ENCODE peak calls at places on chromosomes 1 and 21, in six cellular contexts. One of them, this sample, is unnamed. For H3K4me1, the result is how much of the 10 kb centered on the place peaks cover.

GRCh38 chr21:9758888-9759287 is 762.5 kb upstream of the TPTE start:
- DNase-seq in uterus: no peak
- DNase-seq in H1: no peak
- DNase-seq in right lobe of liver: no peak
- DNase-seq in transverse colon: no peak
- DNase-seq in heart left ventricle: no peak
- DNase-seq in this sample: no peak

GRCh38 chr1:3461238-3461933 is 6.9 kb downstream of the ARHGEF16 start:
- DNase-seq in uterus: no peak
- DNase-seq in H1: no peak
- DNase-seq in right lobe of liver: peak
- DNase-seq in transverse colon: no peak
- DNase-seq in heart left ventricle: no peak
- DNase-seq in this sample: no peak

GRCh38 chr1:43881415-43881814 is 52.2 kb upstream of the ARTN start:
- DNase-seq in uterus: no peak
- DNase-seq in H1: no peak
- DNase-seq in right lobe of liver: no peak
- DNase-seq in transverse colon: no peak
- DNase-seq in heart left ventricle: no peak
- DNase-seq in this sample: no peak

GRCh38 chr1:37358992-37359391 is 115.4 kb upstream of the ZC3H12A start:
- DNase-seq in uterus: no peak
- DNase-seq in H1: no peak
- DNase-seq in right lobe of liver: no peak
- DNase-seq in transverse colon: no peak
- DNase-seq in heart left ventricle: no peak
- DNase-seq in this sample: no peak

GRCh38 chr1:229068266-229069043 is 202.5 kb upstream of the RAB4A start:
- DNase-seq in uterus: no peak
- DNase-seq in H1: no peak
- DNase-seq in right lobe of liver: no peak
- DNase-seq in transverse colon: no peak
- DNase-seq in heart left ventricle: peak
- DNase-seq in this sample: no peak

GRCh38 chr1:41493117-41493536 is 8.6 kb upstream of the EDN2 start:
- DNase-seq in uterus: peak
- DNase-seq in H1: no peak
- DNase-seq in right lobe of liver: no peak
- DNase-seq in transverse colon: no peak
- DNase-seq in heart left ventricle: no peak
- DNase-seq in this sample: no peak

GRCh38 chr1:85296980-85297379 is 20.5 kb upstream of the BCL10 start:
- DNase-seq in uterus: no peak
- DNase-seq in H1: no peak
- DNase-seq in right lobe of liver: no peak
- DNase-seq in transverse colon: no peak
- DNase-seq in heart left ventricle: no peak
- DNase-seq in this sample: no peak

GRCh38 chr1:5968161-5968736 is 24.0 kb downstream of the NPHP4 start:
- DNase-seq in uterus: no peak
- DNase-seq in H1: no peak
- DNase-seq in right lobe of liver: no peak
- DNase-seq in transverse colon: no peak
- DNase-seq in heart left ventricle: no peak
- DNase-seq in this sample: no peak

GRCh38 chr1:246815693-246816270 is 91.6 kb downstream of the SCCPDH start:
- DNase-seq in uterus: no peak
- DNase-seq in H1: no peak
- DNase-seq in right lobe of liver: no peak
- DNase-seq in transverse colon: no peak
- DNase-seq in heart left ventricle: no peak
- DNase-seq in this sample: no peak

GRCh38 chr1:226154593-226154992 is 31.9 kb downstream of the ACBD3 start:
- DNase-seq in uterus: no peak
- DNase-seq in H1: no peak
- DNase-seq in right lobe of liver: no peak
- DNase-seq in transverse colon: no peak
- DNase-seq in heart left ventricle: no peak
- DNase-seq in this sample: no peak

GRCh38 chr1:160245420-160245819 is 16.9 kb downstream of the DCAF8 start:
- DNase-seq in uterus: no peak
- DNase-seq in H1: no peak
- DNase-seq in right lobe of liver: no peak
- DNase-seq in transverse colon: no peak
- DNase-seq in heart left ventricle: no peak
- DNase-seq in this sample: no peak

GRCh38 chr1:112791723-112792104 is 76.6 kb upstream of the PPM1J start:
- DNase-seq in uterus: no peak
- DNase-seq in H1: no peak
- DNase-seq in right lobe of liver: no peak
- DNase-seq in transverse colon: no peak
- DNase-seq in heart left ventricle: no peak
- DNase-seq in this sample: no peak

GRCh38 chr21:31347435-31348032 is 3.5 kb upstream of the TIAM1 start:
- DNase-seq in uterus: no peak
- DNase-seq in H1: no peak
- DNase-seq in right lobe of liver: no peak
- DNase-seq in transverse colon: no peak
- DNase-seq in heart left ventricle: no peak
- DNase-seq in this sample: no peak

GRCh38 chr1:178768423-178768822 is 43.4 kb downstream of the RALGPS2 start:
- DNase-seq in uterus: no peak
- DNase-seq in H1: no peak
- DNase-seq in right lobe of liver: no peak
- DNase-seq in transverse colon: no peak
- DNase-seq in heart left ventricle: no peak
- DNase-seq in this sample: no peak

GRCh38 chr1:156204686-156205085 is 8.1 kb upstream of the PMF1 start:
- DNase-seq in uterus: no peak
- DNase-seq in H1: no peak
- DNase-seq in right lobe of liver: no peak
- DNase-seq in transverse colon: no peak
- DNase-seq in heart left ventricle: no peak
- DNase-seq in this sample: no peak

GRCh38 chr1:193562121-193562520 is 375.7 kb upstream of the B3GALT2 start:
- DNase-seq in uterus: no peak
- DNase-seq in H1: no peak
- DNase-seq in right lobe of liver: no peak
- DNase-seq in transverse colon: no peak
- DNase-seq in heart left ventricle: no peak
- DNase-seq in this sample: no peak

GRCh38 chr1:240475832-240476231 is 136.1 kb downstream of the GREM2 start:
- DNase-seq in uterus: no peak
- DNase-seq in H1: no peak
- DNase-seq in right lobe of liver: no peak
- DNase-seq in transverse colon: no peak
- DNase-seq in heart left ventricle: no peak
- DNase-seq in this sample: no peak

GRCh38 chr1:4984841-4985240 is 330.4 kb downstream of the AJAP1 start:
- DNase-seq in uterus: no peak
- DNase-seq in H1: no peak
- DNase-seq in right lobe of liver: no peak
- DNase-seq in transverse colon: no peak
- DNase-seq in heart left ventricle: no peak
- DNase-seq in this sample: no peak

GRCh38 chr1:164591858-164592257 is 32.9 kb downstream of the PBX1 start:
- DNase-seq in uterus: no peak
- DNase-seq in H1: no peak
- DNase-seq in right lobe of liver: no peak
- DNase-seq in transverse colon: no peak
- DNase-seq in heart left ventricle: no peak
- DNase-seq in this sample: no peak

GRCh38 chr1:183575606-183576005 is 14.7 kb downstream of the NCF2 start:
- DNase-seq in uterus: no peak
- DNase-seq in H1: no peak
- DNase-seq in right lobe of liver: no peak
- DNase-seq in transverse colon: no peak
- DNase-seq in heart left ventricle: no peak
- DNase-seq in this sample: no peak

GRCh38 chr1:43952731-43953350 is 6.1 kb downstream of the IPO13 start:
- DNase-seq in uterus: no peak
- DNase-seq in H1: no peak
- DNase-seq in right lobe of liver: no peak
- DNase-seq in transverse colon: no peak
- DNase-seq in heart left ventricle: no peak
- DNase-seq in this sample: no peak

GRCh38 chr1:27343639-27344025 is 1.8 kb downstream of the SYTL1 start:
- DNase-seq in uterus: no peak
- DNase-seq in H1: no peak
- DNase-seq in right lobe of liver: no peak
- DNase-seq in transverse colon: no peak
- DNase-seq in heart left ventricle: no peak
- DNase-seq in this sample: no peak

GRCh38 chr1:221166162-221166500 is 286.9 kb downstream of the HLX start:
- DNase-seq in uterus: no peak
- DNase-seq in H1: no peak
- DNase-seq in right lobe of liver: no peak
- DNase-seq in transverse colon: no peak
- DNase-seq in heart left ventricle: no peak
- DNase-seq in this sample: no peak

GRCh38 chr1:86687595-86687994 is 16.8 kb upstream of the SH3GLB1 start:
- DNase-seq in uterus: no peak
- DNase-seq in H1: no peak
- DNase-seq in right lobe of liver: no peak
- DNase-seq in transverse colon: no peak
- DNase-seq in heart left ventricle: no peak
- DNase-seq in this sample: no peak

GRCh38 chr1:34896612-34897011 is 32.8 kb downstream of the DLGAP3 start:
- DNase-seq in uterus: no peak
- DNase-seq in H1: no peak
- DNase-seq in right lobe of liver: no peak
- DNase-seq in transverse colon: no peak
- DNase-seq in heart left ventricle: no peak
- DNase-seq in this sample: no peak

GRCh38 chr1:167095368-167095767 is 1.5 kb downstream of the STYXL2 start:
- DNase-seq in uterus: no peak
- DNase-seq in H1: no peak
- DNase-seq in right lobe of liver: no peak
- DNase-seq in transverse colon: no peak
- DNase-seq in heart left ventricle: no peak
- DNase-seq in this sample: peak

DNA sequence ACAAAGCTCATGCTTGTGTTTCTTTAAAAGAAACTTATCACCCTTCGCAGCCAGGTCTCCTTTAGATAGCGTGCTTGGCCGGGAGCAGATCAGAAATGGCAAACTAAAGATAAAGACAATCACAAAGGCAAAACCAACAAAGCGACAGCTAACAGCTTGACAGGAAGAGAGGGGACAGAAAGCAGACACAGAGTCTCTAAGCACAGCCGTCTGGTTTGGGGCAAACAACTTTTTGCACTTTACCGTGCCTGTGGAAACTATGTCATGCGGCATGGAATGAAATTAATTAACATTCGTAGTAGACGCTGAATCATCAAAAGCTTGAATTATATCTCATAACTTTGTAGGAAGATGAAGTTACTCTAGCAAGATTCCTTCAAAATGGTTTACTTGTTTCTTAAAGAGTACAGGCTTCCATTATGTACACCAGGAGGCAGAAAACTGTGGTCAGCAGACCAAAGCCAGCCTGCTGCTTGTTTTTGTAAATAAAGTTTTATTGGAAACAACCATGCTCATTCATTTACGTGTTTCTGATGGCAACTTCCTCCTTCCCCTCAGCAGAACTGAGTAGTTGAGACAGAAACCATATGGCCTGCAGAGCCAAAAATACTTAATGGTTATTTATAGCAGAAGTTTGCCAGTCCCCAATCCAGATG is 183.2 kb downstream of the KIF26B start:
- DNase-seq in uterus: no peak
- DNase-seq in H1: no peak
- DNase-seq in right lobe of liver: no peak
- DNase-seq in transverse colon: no peak
- DNase-seq in heart left ventricle: no peak
- DNase-seq in this sample: no peak
- H3K4me1 ChIP-seq in uterus: under half
- H3K4me1 ChIP-seq in H1: under half
- H3K4me1 ChIP-seq in right lobe of liver: under half
- H3K4me1 ChIP-seq in transverse colon: under half
- H3K4me1 ChIP-seq in heart left ventricle: under half
- H3K4me1 ChIP-seq in this sample: under half

DNA sequence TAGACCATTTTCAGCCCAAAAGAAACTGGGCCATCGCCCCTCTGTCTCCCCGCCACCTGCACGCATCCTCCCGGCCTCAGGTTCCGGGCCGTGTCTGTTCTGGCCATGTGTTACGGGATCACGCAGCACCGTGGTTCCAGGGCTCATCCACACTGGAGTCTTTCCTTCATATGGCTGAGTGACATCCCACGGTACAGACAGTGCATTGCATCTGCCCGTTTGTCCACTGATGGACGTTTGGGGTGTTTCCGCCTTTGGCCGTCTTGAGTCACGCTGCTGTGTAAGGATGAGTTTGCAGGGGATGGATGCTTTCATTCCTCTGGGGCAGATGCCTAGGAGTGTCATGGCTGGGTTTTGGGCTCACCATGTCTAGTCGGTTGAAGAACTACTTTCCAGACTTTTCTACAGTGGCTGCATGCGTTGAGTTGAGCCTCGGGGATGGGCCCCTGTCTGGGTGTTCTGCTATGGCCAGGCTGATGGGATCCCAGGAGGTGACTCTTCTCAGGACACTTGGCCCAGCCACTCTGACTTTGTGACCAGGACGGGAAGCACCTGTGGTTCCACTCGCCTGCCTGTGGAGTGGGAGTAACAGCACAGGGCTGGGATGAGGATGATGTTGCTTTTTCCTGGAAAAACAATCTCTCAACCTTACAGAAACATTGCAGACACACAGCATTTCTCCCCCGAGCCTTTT is 16.8 kb downstream of the RRP1 start:
- DNase-seq in uterus: no peak
- DNase-seq in H1: no peak
- DNase-seq in right lobe of liver: no peak
- DNase-seq in transverse colon: no peak
- DNase-seq in heart left ventricle: no peak
- DNase-seq in this sample: no peak
- TF ChIP-seq POLR2A in uterus: no peak
- TF ChIP-seq POLR2A in H1: no peak
- TF ChIP-seq POLR2A in right lobe of liver: no peak
- TF ChIP-seq POLR2A in transverse colon: no peak
- TF ChIP-seq POLR2A in heart left ventricle: no peak
- TF ChIP-seq POLR2A in this sample: no peak

GRCh38 chr1:248847956-248848561 is 10.0 kb downstream of the ZNF672 start:
- DNase-seq in uterus: no peak
- DNase-seq in H1: no peak
- DNase-seq in right lobe of liver: no peak
- DNase-seq in transverse colon: no peak
- DNase-seq in heart left ventricle: no peak
- DNase-seq in this sample: no peak
- H3K27ac ChIP-seq in uterus: no peak
- H3K27ac ChIP-seq in H1: no peak
- H3K27ac ChIP-seq in right lobe of liver: no peak
- H3K27ac ChIP-seq in transverse colon: no peak
- H3K27ac ChIP-seq in heart left ventricle: no peak
- H3K27ac ChIP-seq in this sample: no peak

DNA sequence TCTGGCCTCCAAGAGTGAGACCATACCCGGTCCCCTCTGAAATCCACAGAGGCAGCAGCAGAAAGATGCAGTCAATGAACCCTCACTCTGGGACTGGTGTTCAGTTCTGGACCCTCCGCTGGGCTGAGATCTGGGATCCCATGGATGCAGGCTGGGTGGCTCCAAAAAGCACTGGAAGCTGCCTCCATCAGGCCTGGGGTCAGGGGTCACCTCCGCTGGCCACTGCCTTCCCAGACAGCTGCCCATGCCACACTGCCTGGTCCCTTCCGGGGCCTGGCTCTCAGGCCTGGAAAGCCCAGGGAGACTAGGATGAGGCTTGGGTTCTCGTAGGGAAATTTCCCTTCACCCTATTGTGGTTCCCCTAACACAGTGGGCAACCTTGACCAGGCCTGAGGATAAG is 21.4 kb upstream of the PADI4 start:
- DNase-seq in uterus: no peak
- DNase-seq in H1: no peak
- DNase-seq in right lobe of liver: no peak
- DNase-seq in transverse colon: no peak
- DNase-seq in heart left ventricle: no peak
- DNase-seq in this sample: no peak
- H3K4me1 ChIP-seq in uterus: under half
- H3K4me1 ChIP-seq in H1: under half
- H3K4me1 ChIP-seq in right lobe of liver: under half
- H3K4me1 ChIP-seq in transverse colon: under half
- H3K4me1 ChIP-seq in heart left ventricle: under half
- H3K4me1 ChIP-seq in this sample: under half